ENCODE peak calls at places on chromosomes 3 and 15, in four cellular contexts. H, S, W and Y are unnamed samples. For H3K36me3, the result is how much of the 10 kb centered on the place peaks cover.

GRCh38 chr3:25155696-25156471 is 272.2 kb upstream of the RARB start:
- DNase-seq in H (no peak), W (no peak), S (no peak), Y (no peak)

GRCh38 chr3:149455366-149455765 is 19.1 kb upstream of the TM4SF4 start:
- DNase-seq in S (no peak), W (no peak), H (no peak), Y (no peak)

GRCh38 chr15:75355369-75355768 is 8.5 kb downstream of the NEIL1 start:
- DNase-seq in W (peak), S (no peak), H (no peak), Y (no peak)

GRCh38 chr3:112813723-112814171 is 32.9 kb downstream of the CD200R1L start:
- DNase-seq in H (no peak), S (no peak), W (peak), Y (no peak)

GRCh38 chr15:67036775-67037555 is 28.4 kb upstream of the SMAD3 start:
- DNase-seq in S (no peak), H (no peak), W (no peak), Y (no peak)

GRCh38 chr15:78979456-78980320 is 34.8 kb upstream of the CTSH start:
- DNase-seq in S (peak), H (peak), W (peak), Y (peak)

GRCh38 chr3:30631237-30631961 is 25.0 kb downstream of the TGFBR2 start:
- DNase-seq in S (peak), W (no peak), H (no peak), Y (no peak)

GRCh38 chr3:95312650-95313049 is 1249.8 kb downstream of the NSUN3 start:
- DNase-seq in S (no peak), W (no peak), H (no peak), Y (no peak)

GRCh38 chr3:132038198-132038825 is 3.5 kb upstream of the CPNE4 start:
- DNase-seq in W (no peak), H (no peak), S (no peak), Y (no peak)

GRCh38 chr3:48503406-48504050 is 446 bp downstream of the SHISA5 start:
- DNase-seq in S (peak), W (peak), H (peak), Y (peak)

GRCh38 chr15:76177491-76178040 is 117.8 kb downstream of the TMEM266 start:
- DNase-seq in W (peak), H (no peak), S (no peak), Y (no peak)

GRCh38 chr3:32296251-32297204 is 58.0 kb downstream of the CMTM8 start:
- DNase-seq in H (peak), S (peak), W (peak), Y (peak)

GRCh38 chr3:66450389-66451022 is 50.3 kb downstream of the LRIG1 start:
- DNase-seq in S (no peak), H (no peak), W (peak), Y (no peak)

GRCh38 chr3:102174832-102175374 is 259.9 kb upstream of the ZPLD1 start:
- DNase-seq in H (no peak), S (no peak), W (no peak), Y (no peak)

GRCh38 chr3:10008588-10009344 is 17.5 kb upstream of the FANCD2 start:
- DNase-seq in S (peak), H (peak), W (peak), Y (peak)

GRCh38 chr3:15606434-15606891 is 4.9 kb downstream of the BTD start:
- DNase-seq in H (no peak), S (no peak), W (no peak), Y (no peak)

GRCh38 chr15:42065008-42065407 is 29.4 kb downstream of the PLA2G4D start:
- DNase-seq in H (no peak), W (no peak), S (no peak), Y (no peak)

GRCh38 chr3:136350132-136350531 is 100.0 kb downstream of the PCCB start:
- DNase-seq in W (no peak), H (no peak), S (no peak), Y (no peak)

GRCh38 chr3:119205209-119205608 is 31.8 kb downstream of the UPK1B start:
- DNase-seq in W (no peak), H (no peak), S (no peak), Y (no peak)

GRCh38 chr15:23642413-23643044 is 5.1 kb downstream of the MAGEL2 start:
- DNase-seq in H (peak), W (peak), S (peak), Y (peak)

GRCh38 chr3:138125548-138126221 is 6.5 kb downstream of the A4GNT start:
- DNase-seq in W (peak), H (no peak), S (no peak), Y (no peak)

GRCh38 chr3:69433016-69433937 is 47.4 kb upstream of the FRMD4B start:
- DNase-seq in S (no peak), W (no peak), H (no peak), Y (no peak)

GRCh38 chr3:73622135-73622534 is 2.6 kb downstream of the PDZRN3 start:
- DNase-seq in W (peak), H (no peak), S (no peak), Y (no peak)

GRCh38 chr3:105953831-105954230 is 85.0 kb upstream of the CBLB start:
- DNase-seq in S (no peak), H (no peak), W (no peak), Y (no peak)

GRCh38 chr15:35289029-35289617 is 204.0 kb upstream of the NANOGP8 start:
- DNase-seq in H (peak), W (no peak), S (no peak), Y (peak)

GRCh38 chr3:134381836-134382442 is 7.7 kb upstream of the AMOTL2 start:
- DNase-seq in S (no peak), W (no peak), H (no peak), Y (no peak)

GRCh38 chr15:39156636-39157255 is 424.1 kb upstream of the THBS1 start:
- DNase-seq in H (no peak), W (peak), S (no peak), Y (no peak)

GRCh38 chr3:67381667-67382272 is 272.6 kb downstream of the SUCLG2 start:
- DNase-seq in W (no peak), H (no peak), S (peak), Y (peak)

GRCh38 chr3:159620873-159621272 is 367.8 kb upstream of the IL12A start:
- DNase-seq in W (no peak), S (no peak), H (no peak), Y (no peak)

GRCh38 chr3:39107056-39107873 is at the start of the genes GORASP1 and TTC21A:
- DNase-seq in S (peak), H (peak), W (peak), Y (peak)

GRCh38 chr3:112752092-112752512 is 94.6 kb downstream of the CD200R1L start:
- DNase-seq in W (no peak), S (no peak), H (no peak), Y (no peak)

GRCh38 chr3:30313840-30314239 is 292.6 kb upstream of the TGFBR2 start:
- DNase-seq in H (no peak), W (no peak), S (no peak), Y (no peak)

GRCh38 chr3:66153961-66154923 is 66.6 kb upstream of the SLC25A26 start:
- DNase-seq in H (no peak), W (no peak), S (no peak), Y (peak)

GRCh38 chr3:28972921-28973320 is 307.9 kb upstream of the RBMS3 start:
- DNase-seq in W (no peak), H (no peak), S (no peak), Y (no peak)

GRCh38 chr3:71512000-71512399 is 71.5 kb downstream of the FOXP1 start:
- DNase-seq in H (peak), W (no peak), S (peak), Y (no peak)

GRCh38 chr3:64083588-64083974 is 60.3 kb upstream of the PSMD6 start:
- DNase-seq in W (no peak), H (no peak), S (no peak), Y (no peak)

GRCh38 chr3:184815046-184815930 is 3.3 kb downstream of the VPS8 start:
- DNase-seq in H (no peak), S (peak), W (no peak), Y (no peak)
- H3K4me3 ChIP-seq in H (no peak), S (no peak), W (no peak), Y (no peak)

GRCh38 chr15:101048191-101049011 is 129.2 kb downstream of the LRRK1 start:
- DNase-seq in W (peak), S (peak), H (no peak), Y (peak)

GRCh38 chr15:101046826-101047225 is 127.7 kb downstream of the LRRK1 start:
- DNase-seq in H (no peak), S (no peak), W (no peak), Y (no peak)

GRCh38 chr15:101049282-101049681 is 130.1 kb downstream of the LRRK1 start:
- DNase-seq in S (peak), W (peak), H (no peak), Y (no peak)

GRCh38 chr15:101045835-101046691 is 126.9 kb downstream of the LRRK1 start:
- DNase-seq in H (no peak), W (peak), S (peak), Y (peak)

DNA sequence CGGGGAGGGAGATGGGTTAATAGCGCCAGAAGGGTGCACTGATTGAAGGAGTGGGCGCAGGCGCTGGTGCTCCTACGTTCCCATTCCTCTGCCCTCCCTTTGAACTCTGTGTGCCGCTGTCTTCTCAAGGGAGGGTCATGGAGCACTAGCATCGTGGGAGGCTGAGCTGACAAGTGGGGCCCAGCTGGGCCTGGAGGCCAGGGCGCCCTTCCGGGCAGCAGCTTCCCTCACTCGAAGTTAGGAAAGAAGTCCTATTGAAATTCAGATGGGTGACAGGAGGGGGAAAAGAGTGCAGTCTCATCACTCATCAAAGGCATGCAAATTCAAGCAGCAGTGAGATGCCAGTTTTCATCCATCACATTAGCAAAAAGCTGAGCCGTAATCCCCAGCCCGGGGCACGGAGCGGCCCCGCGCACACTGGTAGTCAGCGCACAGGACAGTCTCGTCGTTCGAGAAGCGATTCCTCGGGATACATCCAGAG is 128.2 kb downstream of the LRRK1 start:
- DNase-seq in H (no peak), W (peak), S (peak), Y (no peak)
- H3K36me3 ChIP-seq in H (under half), W (under half), S (under half), Y (under half)

DNA sequence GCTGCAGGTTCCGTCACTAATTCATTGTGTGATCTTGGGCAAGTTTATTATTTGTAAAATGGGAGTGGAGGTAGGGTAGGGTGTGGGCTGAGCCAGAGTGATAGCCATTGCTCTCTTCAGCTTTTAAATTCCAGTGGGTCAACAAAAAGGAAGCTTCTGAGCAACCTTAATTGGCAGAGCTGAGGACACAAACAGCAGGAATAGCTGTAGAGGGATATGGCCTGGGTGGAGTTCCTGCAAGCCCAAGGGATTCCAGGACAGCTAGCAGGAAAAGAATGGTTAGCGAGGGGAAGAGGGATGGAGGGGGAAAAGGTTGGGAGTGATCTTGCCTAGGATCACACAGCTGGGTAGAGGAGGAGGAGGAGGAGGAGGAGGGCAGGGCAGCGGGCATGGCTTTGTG is 11.4 kb downstream of the CCK start:
- DNase-seq in H (no peak), S (no peak), W (no peak), Y (no peak)
- H3K4me3 ChIP-seq in H (no peak), S (no peak), W (no peak), Y (no peak)

DNA sequence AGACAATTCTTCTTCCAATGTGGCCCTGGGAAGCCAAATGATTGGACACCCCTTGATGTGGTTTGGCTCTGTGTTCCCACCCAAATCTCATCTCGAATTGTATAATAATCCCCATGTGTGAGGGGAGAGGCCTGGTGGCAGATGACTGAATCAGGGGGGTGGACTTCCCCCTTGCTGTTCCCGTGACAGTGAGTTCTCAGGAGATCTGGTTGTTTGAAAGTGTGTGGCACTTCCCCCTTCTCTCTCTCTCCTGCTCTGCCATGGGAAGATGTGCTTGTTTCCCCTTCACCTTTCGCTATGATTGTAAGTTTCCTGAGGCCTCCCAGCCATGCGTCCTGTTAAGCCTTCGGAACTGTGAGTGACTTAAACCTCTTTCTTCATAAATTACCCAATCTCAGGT is 60.1 kb upstream of the PARL start:
- DNase-seq in H (no peak), W (no peak), S (no peak), Y (no peak)
- H3K36me3 ChIP-seq in H (half or more), W (under half), S (under half), Y (half or more)